ENCODE peak calls at places on chromosomes 3 and 15, in six cellular contexts. One of them, this sample, is unnamed.

GRCh38 chr15:77974098-77974414 is 103.5 kb downstream of the TBC1D2B start:
- DNase-seq in colonic mucosa: peak
- DNase-seq in breast epithelium: peak
- DNase-seq in D721Med: no peak
- DNase-seq in cerebellar cortex: peak
- DNase-seq in neural crest cell: no peak
- DNase-seq in this sample: peak

GRCh38 chr3:184633185-184633584 is 71.6 kb downstream of the EPHB3 start:
- DNase-seq in colonic mucosa: no peak
- DNase-seq in breast epithelium: no peak
- DNase-seq in D721Med: no peak
- DNase-seq in cerebellar cortex: no peak
- DNase-seq in neural crest cell: no peak
- DNase-seq in this sample: peak

GRCh38 chr3:193744822-193745684 is 152.0 kb downstream of the OPA1 start:
- DNase-seq in colonic mucosa: no peak
- DNase-seq in breast epithelium: no peak
- DNase-seq in D721Med: no peak
- DNase-seq in cerebellar cortex: no peak
- DNase-seq in neural crest cell: no peak
- DNase-seq in this sample: no peak

GRCh38 chr3:177145402-177145801 is 51.9 kb downstream of the TBL1XR1 start:
- DNase-seq in colonic mucosa: no peak
- DNase-seq in breast epithelium: no peak
- DNase-seq in D721Med: no peak
- DNase-seq in cerebellar cortex: no peak
- DNase-seq in neural crest cell: no peak
- DNase-seq in this sample: no peak

GRCh38 chr3:139677341-139678155 is at the start of gene NMNAT3:
- DNase-seq in colonic mucosa: peak
- DNase-seq in breast epithelium: peak
- DNase-seq in D721Med: peak
- DNase-seq in cerebellar cortex: peak
- DNase-seq in neural crest cell: peak
- DNase-seq in this sample: peak

GRCh38 chr3:16888785-16889607 is 4.2 kb downstream of the PLCL2 start:
- DNase-seq in colonic mucosa: no peak
- DNase-seq in breast epithelium: no peak
- DNase-seq in D721Med: no peak
- DNase-seq in cerebellar cortex: peak
- DNase-seq in neural crest cell: no peak
- DNase-seq in this sample: no peak

GRCh38 chr3:47347217-47347801 is 33.5 kb upstream of the PTPN23 start:
- DNase-seq in colonic mucosa: no peak
- DNase-seq in breast epithelium: no peak
- DNase-seq in D721Med: no peak
- DNase-seq in cerebellar cortex: no peak
- DNase-seq in neural crest cell: no peak
- DNase-seq in this sample: no peak

GRCh38 chr3:159779883-159780282 is 208.8 kb upstream of the IL12A start:
- DNase-seq in colonic mucosa: no peak
- DNase-seq in breast epithelium: no peak
- DNase-seq in D721Med: no peak
- DNase-seq in cerebellar cortex: no peak
- DNase-seq in neural crest cell: no peak
- DNase-seq in this sample: no peak

GRCh38 chr3:40336101-40336500 is 26.6 kb downstream of the EIF1B start:
- DNase-seq in colonic mucosa: no peak
- DNase-seq in breast epithelium: no peak
- DNase-seq in D721Med: no peak
- DNase-seq in cerebellar cortex: no peak
- DNase-seq in neural crest cell: no peak
- DNase-seq in this sample: no peak

GRCh38 chr15:39595621-39596221 is 14.8 kb downstream of the THBS1 start:
- DNase-seq in colonic mucosa: no peak
- DNase-seq in breast epithelium: no peak
- DNase-seq in D721Med: no peak
- DNase-seq in cerebellar cortex: no peak
- DNase-seq in neural crest cell: no peak
- DNase-seq in this sample: no peak

GRCh38 chr3:173221010-173221409 is 80.0 kb upstream of the SPATA16 start:
- DNase-seq in colonic mucosa: no peak
- DNase-seq in breast epithelium: no peak
- DNase-seq in D721Med: no peak
- DNase-seq in cerebellar cortex: no peak
- DNase-seq in neural crest cell: no peak
- DNase-seq in this sample: no peak

GRCh38 chr3:41075958-41076357 is 123.3 kb upstream of the CTNNB1 start:
- DNase-seq in colonic mucosa: no peak
- DNase-seq in breast epithelium: no peak
- DNase-seq in D721Med: no peak
- DNase-seq in cerebellar cortex: no peak
- DNase-seq in neural crest cell: no peak
- DNase-seq in this sample: peak

GRCh38 chr15:35547775-35548364 is 1.9 kb upstream of the DPH6 start:
- DNase-seq in colonic mucosa: no peak
- DNase-seq in breast epithelium: no peak
- DNase-seq in D721Med: no peak
- DNase-seq in cerebellar cortex: no peak
- DNase-seq in neural crest cell: peak
- DNase-seq in this sample: no peak

GRCh38 chr3:130424837-130425236 is 79.4 kb downstream of the COL6A5 start:
- DNase-seq in colonic mucosa: no peak
- DNase-seq in breast epithelium: no peak
- DNase-seq in D721Med: no peak
- DNase-seq in cerebellar cortex: no peak
- DNase-seq in neural crest cell: no peak
- DNase-seq in this sample: no peak

GRCh38 chr3:9279959-9280358 is 30.5 kb upstream of the SRGAP3 start:
- DNase-seq in colonic mucosa: no peak
- DNase-seq in breast epithelium: no peak
- DNase-seq in D721Med: no peak
- DNase-seq in cerebellar cortex: peak
- DNase-seq in neural crest cell: peak
- DNase-seq in this sample: no peak

GRCh38 chr3:187610926-187611545 is 59.2 kb downstream of the SST start:
- DNase-seq in colonic mucosa: no peak
- DNase-seq in breast epithelium: peak
- DNase-seq in D721Med: no peak
- DNase-seq in cerebellar cortex: no peak
- DNase-seq in neural crest cell: no peak
- DNase-seq in this sample: no peak

GRCh38 chr3:77370413-77370812 is 330.5 kb downstream of the ROBO2 start:
- DNase-seq in colonic mucosa: no peak
- DNase-seq in breast epithelium: no peak
- DNase-seq in D721Med: no peak
- DNase-seq in cerebellar cortex: peak
- DNase-seq in neural crest cell: no peak
- DNase-seq in this sample: no peak

GRCh38 chr3:169699536-169700050 is 36.1 kb upstream of the MECOM start:
- DNase-seq in colonic mucosa: no peak
- DNase-seq in breast epithelium: no peak
- DNase-seq in D721Med: no peak
- DNase-seq in cerebellar cortex: peak
- DNase-seq in neural crest cell: no peak
- DNase-seq in this sample: peak

GRCh38 chr3:128517648-128518047 is 24.6 kb upstream of the GATA2 start:
- DNase-seq in colonic mucosa: no peak
- DNase-seq in breast epithelium: no peak
- DNase-seq in D721Med: no peak
- DNase-seq in cerebellar cortex: no peak
- DNase-seq in neural crest cell: no peak
- DNase-seq in this sample: no peak

GRCh38 chr3:70753572-70753971 is 441.1 kb upstream of the MDFIC2 start:
- DNase-seq in colonic mucosa: no peak
- DNase-seq in breast epithelium: no peak
- DNase-seq in D721Med: no peak
- DNase-seq in cerebellar cortex: no peak
- DNase-seq in neural crest cell: no peak
- DNase-seq in this sample: no peak